ENCODE peak calls at places on chromosomes 5 and 9, in five cellular contexts. One of them, this sample, is unnamed. For H3K27me3, the result is how much of the 10 kb centered on the place peaks cover.

GRCh38 chr9:137217276-137218211 is 4.5 kb downstream of the RNF208 start:
- DNase-seq in Panc1: no peak
- DNase-seq in HCT116: peak
- DNase-seq in GM23338: peak
- DNase-seq in GM12878: no peak
- DNase-seq in this sample: no peak

GRCh38 chr5:142977363-142978051 is 207.3 kb downstream of the ARHGAP26 start:
- DNase-seq in HCT116: no peak
- DNase-seq in Panc1: no peak
- DNase-seq in GM23338: no peak
- DNase-seq in GM12878: peak
- DNase-seq in this sample: no peak

GRCh38 chr5:73624888-73625287 is 1.1 kb upstream of the ARHGEF28 start:
- DNase-seq in GM12878: no peak
- DNase-seq in Panc1: no peak
- DNase-seq in GM23338: peak
- DNase-seq in HCT116: no peak
- DNase-seq in this sample: no peak

GRCh38 chr5:133664422-133664821 is 52.1 kb upstream of the FSTL4 start:
- DNase-seq in HCT116: peak
- DNase-seq in GM23338: no peak
- DNase-seq in Panc1: peak
- DNase-seq in GM12878: no peak
- DNase-seq in this sample: peak

GRCh38 chr5:71013575-71013974 is 11.6 kb downstream of the NAIP start:
- DNase-seq in HCT116: no peak
- DNase-seq in Panc1: no peak
- DNase-seq in GM12878: no peak
- DNase-seq in GM23338: peak
- DNase-seq in this sample: peak

GRCh38 chr5:167759411-167759821 is 532.0 kb upstream of the WWC1 start:
- DNase-seq in GM23338: no peak
- DNase-seq in GM12878: no peak
- DNase-seq in Panc1: no peak
- DNase-seq in HCT116: no peak
- DNase-seq in this sample: no peak

GRCh38 chr9:97994695-97995094 is 11.6 kb downstream of the ANP32B start:
- DNase-seq in HCT116: no peak
- DNase-seq in Panc1: no peak
- DNase-seq in GM23338: no peak
- DNase-seq in GM12878: no peak
- DNase-seq in this sample: no peak

GRCh38 chr5:35133186-35133585 is 85.4 kb upstream of the AGXT2 start:
- DNase-seq in GM12878: no peak
- DNase-seq in HCT116: no peak
- DNase-seq in GM23338: no peak
- DNase-seq in Panc1: no peak
- DNase-seq in this sample: no peak

GRCh38 chr5:76542887-76543690 is 80.1 kb downstream of the F2RL2 start:
- DNase-seq in GM23338: peak
- DNase-seq in Panc1: no peak
- DNase-seq in GM12878: no peak
- DNase-seq in HCT116: no peak
- DNase-seq in this sample: no peak

GRCh38 chr9:96004384-96004783 is 128.9 kb downstream of the ERCC6L2 start:
- DNase-seq in HCT116: no peak
- DNase-seq in GM12878: no peak
- DNase-seq in Panc1: no peak
- DNase-seq in GM23338: no peak
- DNase-seq in this sample: no peak

GRCh38 chr9:127210851-127211730 is 53.5 kb upstream of the GARNL3 start:
- DNase-seq in HCT116: no peak
- DNase-seq in GM12878: no peak
- DNase-seq in GM23338: peak
- DNase-seq in Panc1: no peak
- DNase-seq in this sample: no peak

GRCh38 chr9:127212453-127212852 is 52.1 kb upstream of the GARNL3 start:
- DNase-seq in GM23338: no peak
- DNase-seq in HCT116: no peak
- DNase-seq in GM12878: no peak
- DNase-seq in Panc1: no peak
- DNase-seq in this sample: no peak

GRCh38 chr9:127213859-127214258 is 50.7 kb upstream of the GARNL3 start:
- DNase-seq in HCT116: no peak
- DNase-seq in GM23338: no peak
- DNase-seq in Panc1: no peak
- DNase-seq in GM12878: no peak
- DNase-seq in this sample: no peak

GRCh38 chr9:127209948-127210621 is 54.5 kb upstream of the GARNL3 start:
- DNase-seq in GM23338: no peak
- DNase-seq in Panc1: no peak
- DNase-seq in HCT116: no peak
- DNase-seq in GM12878: no peak
- DNase-seq in this sample: no peak

DNA sequence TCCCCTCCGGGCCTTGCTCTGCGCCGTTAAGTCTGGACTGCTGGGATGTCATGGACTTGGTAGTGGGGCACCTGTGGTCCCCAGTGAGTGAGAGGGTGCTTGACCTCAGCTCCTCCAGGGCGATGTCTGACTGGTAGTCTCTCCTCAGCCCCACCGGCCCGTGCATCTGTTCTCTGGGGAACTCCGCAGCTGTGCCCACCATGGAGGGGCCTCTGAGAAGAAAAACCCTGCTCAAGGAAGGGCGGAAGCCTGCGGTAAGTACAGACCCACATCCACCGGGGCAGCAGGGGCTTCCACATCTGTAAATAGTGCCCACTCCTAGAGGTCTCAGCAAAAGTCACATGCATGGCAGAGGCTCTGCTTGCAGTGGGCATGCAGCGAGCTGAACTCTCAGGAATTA is 52.6 kb upstream of the GARNL3 start:
- DNase-seq in Panc1: no peak
- DNase-seq in HCT116: no peak
- DNase-seq in GM23338: no peak
- DNase-seq in GM12878: no peak
- DNase-seq in this sample: no peak
- H3K27me3 ChIP-seq in Panc1: under half
- H3K27me3 ChIP-seq in HCT116: under half
- H3K27me3 ChIP-seq in GM23338: under half
- H3K27me3 ChIP-seq in GM12878: under half
- H3K27me3 ChIP-seq in this sample: under half

DNA sequence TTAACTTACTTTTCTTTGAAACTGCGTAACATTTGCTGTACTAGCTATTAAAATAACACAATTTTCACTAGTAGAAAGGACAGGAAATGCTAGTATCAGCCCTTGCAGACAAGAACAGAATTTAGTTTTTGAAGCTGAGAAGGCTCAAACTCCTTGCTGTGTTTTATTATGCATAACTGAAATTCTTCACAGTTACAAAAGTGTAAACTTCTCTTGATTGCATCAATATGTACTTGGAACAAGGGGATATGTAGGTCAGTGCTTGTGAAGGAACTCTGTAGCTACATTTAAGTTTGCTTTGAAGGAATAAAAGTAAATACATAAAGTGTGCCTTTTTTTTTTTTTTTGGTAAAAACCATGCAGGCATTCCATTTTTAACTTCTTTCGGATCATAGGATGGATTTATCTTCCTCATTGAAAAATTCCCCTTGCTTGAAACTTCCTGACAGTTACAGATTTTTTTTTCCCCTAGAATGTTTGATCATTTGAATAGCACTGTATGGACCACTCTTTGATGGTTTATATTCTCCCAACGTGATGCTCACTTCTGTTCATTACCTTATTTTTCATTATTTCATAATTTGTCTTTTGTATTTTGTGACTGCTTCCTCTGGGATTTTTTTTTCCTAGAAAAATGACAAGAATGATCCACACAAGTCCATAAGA is 94.9 kb upstream of the DAB2 start:
- DNase-seq in GM23338: peak
- DNase-seq in Panc1: no peak
- DNase-seq in HCT116: no peak
- DNase-seq in GM12878: no peak
- DNase-seq in this sample: no peak
- TF ChIP-seq POLR2AphosphoS5 in GM23338: no peak
- TF ChIP-seq POLR2AphosphoS5 in Panc1: no peak
- TF ChIP-seq POLR2AphosphoS5 in HCT116: no peak
- TF ChIP-seq POLR2AphosphoS5 in GM12878: no peak
- TF ChIP-seq POLR2AphosphoS5 in this sample: no peak

GRCh38 chr5:127213231-127213630 is 77.4 kb upstream of the MEGF10 start:
- DNase-seq in HCT116: no peak
- DNase-seq in Panc1: no peak
- DNase-seq in GM23338: no peak
- DNase-seq in GM12878: no peak
- DNase-seq in this sample: no peak

GRCh38 chr5:127216143-127216542 is 74.5 kb upstream of the MEGF10 start:
- DNase-seq in GM23338: no peak
- DNase-seq in HCT116: no peak
- DNase-seq in GM12878: no peak
- DNase-seq in Panc1: no peak
- DNase-seq in this sample: no peak

GRCh38 chr5:127216906-127217675 is 73.5 kb upstream of the MEGF10 start:
- DNase-seq in HCT116: no peak
- DNase-seq in GM12878: no peak
- DNase-seq in Panc1: no peak
- DNase-seq in GM23338: peak
- DNase-seq in this sample: no peak
- TF ChIP-seq CTCF in HCT116: no peak
- TF ChIP-seq CTCF in GM12878: no peak
- TF ChIP-seq CTCF in Panc1: no peak
- TF ChIP-seq CTCF in GM23338: no peak
- TF ChIP-seq CTCF in this sample: no peak

GRCh38 chr9:123978981-123979380 is 32.6 kb upstream of the LHX2 start:
- DNase-seq in Panc1: no peak
- DNase-seq in GM12878: no peak
- DNase-seq in HCT116: no peak
- DNase-seq in GM23338: no peak
- DNase-seq in this sample: no peak
- H3K27me3 ChIP-seq in Panc1: under half
- H3K27me3 ChIP-seq in GM12878: under half
- H3K27me3 ChIP-seq in HCT116: under half
- H3K27me3 ChIP-seq in GM23338: under half
- H3K27me3 ChIP-seq in this sample: under half

DNA sequence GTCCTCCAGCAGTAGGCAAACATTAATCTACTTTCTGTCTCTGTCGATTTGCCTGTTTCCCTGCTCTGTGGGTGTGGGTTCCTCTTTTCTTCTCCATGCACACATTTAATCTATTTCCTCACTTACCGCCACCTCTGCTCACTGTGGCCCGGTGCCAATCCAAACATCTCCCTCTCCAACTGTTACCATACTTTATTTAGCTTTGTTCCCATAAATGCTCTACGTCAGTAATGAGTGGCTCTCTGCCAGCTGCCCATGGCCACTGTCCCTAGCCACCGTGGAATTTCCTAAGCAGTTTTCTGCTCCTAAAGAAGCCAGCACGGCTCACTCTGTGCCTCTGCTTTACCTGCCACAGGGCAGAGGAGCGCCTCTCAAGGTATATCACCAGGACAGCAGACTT is 19.5 kb upstream of the GOLPH3 start:
- DNase-seq in Panc1: no peak
- DNase-seq in HCT116: no peak
- DNase-seq in GM23338: no peak
- DNase-seq in GM12878: no peak
- DNase-seq in this sample: peak
- TF ChIP-seq POLR2AphosphoS5 in Panc1: no peak
- TF ChIP-seq POLR2AphosphoS5 in HCT116: no peak
- TF ChIP-seq POLR2AphosphoS5 in GM23338: no peak
- TF ChIP-seq POLR2AphosphoS5 in GM12878: no peak
- TF ChIP-seq POLR2AphosphoS5 in this sample: peak

DNA sequence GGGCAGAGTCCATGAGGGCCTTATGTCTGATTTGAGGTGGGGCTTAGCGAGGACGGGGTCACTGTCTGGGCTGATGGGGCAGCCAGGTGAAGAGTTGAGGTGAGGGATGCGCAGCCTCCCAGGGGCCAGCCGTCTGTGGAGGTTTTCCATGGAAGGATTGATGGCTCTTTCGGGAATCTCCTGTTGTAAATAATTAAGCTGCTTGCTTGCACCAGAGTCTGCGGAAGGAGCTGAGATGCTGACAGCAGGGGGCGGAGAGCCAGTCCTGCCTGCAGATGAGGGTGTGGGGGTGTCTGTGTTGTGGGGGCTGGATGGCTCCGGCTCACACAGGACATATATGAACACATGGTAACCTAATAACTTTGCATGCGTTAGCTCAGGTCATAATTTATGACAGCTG is 36.6 kb upstream of the SEMA4D start:
- DNase-seq in Panc1: no peak
- DNase-seq in GM12878: no peak
- DNase-seq in GM23338: no peak
- DNase-seq in HCT116: no peak
- DNase-seq in this sample: no peak
- TF ChIP-seq CTCF in Panc1: no peak
- TF ChIP-seq CTCF in GM12878: no peak
- TF ChIP-seq CTCF in GM23338: no peak
- TF ChIP-seq CTCF in HCT116: no peak
- TF ChIP-seq CTCF in this sample: no peak

This sample was measured in esophagus muscularis mucosa.